ENCODE peak calls at places on chromosomes 6 and 20, in five cellular contexts. X is NCI-H1417, Z is LoVo, N is AG08395, A is upper lobe of left lung. V is an unnamed sample.

GRCh38 chr20:10504893-10505292 is 69.8 kb downstream of the SLX4IP start:
- DNase-seq in Z (no peak), X (no peak), N (no peak), A (no peak), V (no peak)

GRCh38 chr6:158561247-158561884 is 1.5 kb downstream of the TMEM181 start:
- DNase-seq in N (no peak), X (no peak), Z (no peak), A (no peak), V (no peak)

GRCh38 chr6:45970326-45970725 is 45.3 kb downstream of the CLIC5 start:
- DNase-seq in Z (no peak), N (no peak), X (no peak), A (no peak), V (no peak)

GRCh38 chr20:10488436-10489053 is 53.4 kb downstream of the SLX4IP start:
- DNase-seq in Z (no peak), N (no peak), A (no peak), X (no peak), V (no peak)

GRCh38 chr20:50472693-50473610 is 37.2 kb upstream of the PTPN1 start:
- DNase-seq in Z (no peak), A (no peak), X (no peak), N (no peak), V (no peak)

GRCh38 chr6:113352029-113352801 is 504.9 kb upstream of the MARCKS start:
- DNase-seq in Z (peak), X (no peak), A (no peak), N (peak), V (no peak)

GRCh38 chr6:75376347-75377024 is 91.9 kb upstream of the TMEM30A start:
- DNase-seq in A (no peak), N (no peak), Z (no peak), X (no peak), V (no peak)

GRCh38 chr6:4599924-4600323 is 176.3 kb upstream of the CDYL start:
- DNase-seq in A (no peak), N (no peak), X (no peak), Z (no peak), V (no peak)

GRCh38 chr20:12570371-12570770 is 438.4 kb upstream of the SPTLC3 start:
- DNase-seq in X (peak), Z (peak), N (no peak), A (no peak), V (peak)

GRCh38 chr20:19828233-19828632 is 70.2 kb downstream of the RIN2 start:
- DNase-seq in N (peak), Z (no peak), A (no peak), X (no peak), V (peak)

GRCh38 chr20:856361-856775 is 22.9 kb downstream of the FAM110A start:
- DNase-seq in Z (peak), X (no peak), N (peak), A (peak), V (no peak)

GRCh38 chr6:117992856-117993255 is 85.8 kb downstream of the SLC35F1 start:
- DNase-seq in A (no peak), X (peak), N (no peak), Z (no peak), V (no peak)

GRCh38 chr6:105038259-105038658 is 81.4 kb downstream of the LIN28B start:
- DNase-seq in X (no peak), Z (no peak), A (no peak), N (no peak), V (no peak)

GRCh38 chr6:6884193-6884627 is 223.6 kb upstream of the RREB1 start:
- DNase-seq in N (no peak), X (no peak), A (no peak), Z (no peak), V (no peak)

GRCh38 chr6:160931378-160932343 is 59.9 kb upstream of the MAP3K4 start:
- DNase-seq in A (no peak), X (no peak), N (no peak), Z (no peak), V (no peak)

GRCh38 chr6:42340516-42340915 is 111.2 kb downstream of the TRERF1 start:
- DNase-seq in N (no peak), A (no peak), Z (no peak), X (no peak), V (no peak)

GRCh38 chr20:63005862-63006564 is 751 bp downstream of the BHLHE23 start:
- DNase-seq in X (no peak), A (peak), N (no peak), Z (no peak), V (no peak)

GRCh38 chr20:39164642-39165041 is 202.5 kb downstream of the DHX35 start:
- DNase-seq in X (no peak), N (no peak), Z (no peak), A (no peak), V (no peak)

GRCh38 chr6:148342146-148343027 is at the start of gene SASH1:
- DNase-seq in X (peak), Z (peak), A (peak), N (peak), V (peak)

GRCh38 chr6:103047567-103047966 is 1654.1 kb downstream of the GRIK2 start:
- DNase-seq in X (no peak), N (no peak), Z (no peak), A (no peak), V (no peak)

GRCh38 chr6:26330835-26331808 is 33.9 kb upstream of the BTN3A2 start:
- DNase-seq in A (no peak), X (no peak), N (no peak), Z (peak), V (peak)

GRCh38 chr20:40160151-40160550 is 528.9 kb downstream of the MAFB start:
- DNase-seq in N (peak), X (peak), Z (peak), A (no peak), V (no peak)

GRCh38 chr20:50283922-50284810 is 93.5 kb downstream of the CEBPB start:
- DNase-seq in X (no peak), A (no peak), N (peak), Z (peak), V (peak)

V was measured in NCI-H774.